ENCODE peak calls at places on chromosomes 4 and X, in ten cellular contexts. E is sigmoid colon, W is upper lobe of left lung, D is suprapubic skin, T is transverse colon, O is ovary, B is SK-N-SH, C is K562, U is GM12878, Z is stomach. P is an unnamed sample.
A peak's percentile ranks its signal among the peaks of the same experiment; 100 is the strongest.

GRCh38 chr4:44194365-44194764 is 254.2 kb downstream of the KCTD8 start:
- DNase-seq in T (no peak), B (no peak), C (no peak), Z (no peak), U (no peak), E (no peak), D (no peak), W (no peak), O (no peak), P (no peak)

GRCh38 chrX:6002056-6002455 is 226.6 kb downstream of the NLGN4X start:
- DNase-seq in Z (no peak), T (no peak), W (peak; percentile 39), E (no peak), C (no peak), B (no peak), U (no peak), O (peak; percentile 22), D (no peak), P (no peak)

GRCh38 chrX:129747533-129747932 is 8.8 kb downstream of the XPNPEP2 start:
- DNase-seq in T (no peak), B (no peak), E (peak; percentile 40), D (no peak), C (no peak), O (no peak), Z (no peak), U (no peak), W (no peak), P (no peak)

GRCh38 chrX:7927259-7928167 is at the start of gene PNPLA4:
- DNase-seq in D (peak; percentile 82), W (peak; percentile 85), B (peak; percentile 81), C (peak; percentile 85), E (peak; percentile 85), T (peak; percentile 93), Z (peak; percentile 93), O (peak; percentile 89), U (peak; percentile 86), P (peak; percentile 26)

GRCh38 chr4:16264798-16265197 is 38.5 kb upstream of the TAPT1 start:
- DNase-seq in C (no peak), Z (no peak), O (no peak), D (no peak), B (peak; percentile 49), U (peak; percentile 5), E (no peak), W (no peak), T (no peak), P (peak; percentile 27)

GRCh38 chr4:92047209-92047877 is 256.4 kb upstream of the GRID2 start:
- DNase-seq in U (no peak), C (no peak), T (no peak), W (no peak), O (no peak), D (no peak), B (peak; percentile 2), Z (no peak), E (no peak), P (no peak)

GRCh38 chrX:145620666-145621065 is 197.0 kb upstream of the SLITRK2 start:
- DNase-seq in O (no peak), C (no peak), D (no peak), E (no peak), Z (no peak), U (no peak), W (no peak), T (no peak), B (no peak), P (no peak)

GRCh38 chr4:186881521-186882220 is 158.0 kb upstream of the FAT1 start:
- DNase-seq in W (no peak), B (no peak), C (no peak), Z (no peak), D (no peak), T (no peak), U (no peak), E (no peak), O (no peak), P (no peak)

GRCh38 chrX:16834811-16835210 is 35.4 kb downstream of the RBBP7 start:
- DNase-seq in D (no peak), E (no peak), U (no peak), W (no peak), O (no peak), T (no peak), Z (no peak), B (no peak), C (no peak), P (no peak)

GRCh38 chrX:16836371-16836770 is 33.8 kb downstream of the RBBP7 start:
- DNase-seq in W (peak; percentile 26), Z (peak; percentile 49), O (no peak), U (no peak), E (no peak), C (no peak), T (peak; percentile 10), B (peak; percentile 47), D (no peak), P (no peak)

GRCh38 chrX:16839224-16839851 is 30.8 kb downstream of the RBBP7 start:
- DNase-seq in E (no peak), C (no peak), U (no peak), O (no peak), W (no peak), T (no peak), Z (no peak), B (no peak), D (no peak), P (no peak)

GRCh38 chrX:16839852-16840460 is 30.2 kb downstream of the RBBP7 start:
- DNase-seq in Z (no peak), E (no peak), T (no peak), B (no peak), O (no peak), D (no peak), C (no peak), U (no peak), W (no peak), P (no peak)

DNA sequence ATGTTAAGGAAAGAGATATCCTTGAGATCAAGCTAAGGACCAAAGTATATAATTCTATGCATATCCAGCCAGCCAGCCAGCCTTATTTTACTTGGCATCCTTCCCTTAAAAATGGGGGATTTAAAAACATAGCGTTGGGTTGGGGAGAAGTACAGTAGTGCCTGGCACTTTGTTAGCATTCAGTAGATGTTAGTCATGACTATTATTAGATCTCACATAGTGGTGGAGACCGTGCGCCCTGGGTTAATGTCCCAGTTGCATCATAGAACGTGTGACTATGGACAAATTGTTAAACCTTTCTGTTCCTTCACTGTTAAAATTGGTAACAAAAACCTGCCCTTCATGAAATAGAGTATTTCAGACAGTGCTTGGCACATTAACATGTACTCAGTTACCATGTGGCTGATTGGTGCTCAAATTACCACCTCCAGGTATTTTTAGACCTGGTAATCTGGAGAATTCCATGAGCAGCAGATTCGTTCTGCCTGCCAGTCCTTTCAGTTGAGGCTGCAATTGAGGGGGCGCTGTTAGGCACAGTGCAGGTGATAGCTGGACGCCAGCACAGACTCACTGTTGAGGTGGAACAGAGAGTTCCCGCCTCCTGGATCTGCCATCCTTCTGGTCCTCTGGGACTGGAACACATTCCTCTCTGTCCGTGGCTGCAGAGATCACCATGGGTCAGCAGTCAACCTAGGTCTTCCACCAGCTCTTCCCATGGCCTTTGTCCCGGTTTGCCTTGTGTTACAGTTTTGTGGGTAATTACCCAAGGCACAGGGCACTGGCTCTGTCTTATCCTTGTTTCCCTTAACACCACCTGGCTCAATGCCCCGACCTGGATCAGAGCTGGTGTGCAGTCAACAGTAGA is 31.7 kb downstream of the RBBP7 start:
- DNase-seq in E (no peak), B (no peak), U (no peak), W (no peak), C (no peak), D (no peak), Z (peak; percentile 41), T (peak; percentile 13), O (no peak), P (no peak)
- H3K36me3 ChIP-seq in E (no peaks in the 10 kb centered on the region), B (peaks cover 82% of the 10 kb centered on the region), U (peaks cover 11% of the 10 kb centered on the region), W (peaks cover 84% of the 10 kb centered on the region), C (peaks cover 96% of the 10 kb centered on the region), D (peaks cover 10% of the 10 kb centered on the region), Z (peaks cover 33% of the 10 kb centered on the region), T (no peaks in the 10 kb centered on the region), O (no peaks in the 10 kb centered on the region), P (no peaks in the 10 kb centered on the region)

GRCh38 chrX:48802813-48803261 is 970 bp downstream of the HDAC6 start:
- DNase-seq in W (no peak), U (no peak), Z (no peak), C (no peak), B (no peak), E (no peak), O (no peak), D (no peak), T (no peak), P (no peak)
- H3K4me3 ChIP-seq in W (no peak overlapping the region), U (peak overlapping the region; percentile 62), Z (peak overlapping the region; percentile 54), C (peak overlapping the region; percentile 69), B (peak overlapping the region; percentile 56), E (peak overlapping the region; percentile 50), O (peak overlapping the region; percentile 60), D (peak overlapping the region; percentile 57), T (peak overlapping the region; percentile 6), P (peak overlapping the region; percentile 49)

DNA sequence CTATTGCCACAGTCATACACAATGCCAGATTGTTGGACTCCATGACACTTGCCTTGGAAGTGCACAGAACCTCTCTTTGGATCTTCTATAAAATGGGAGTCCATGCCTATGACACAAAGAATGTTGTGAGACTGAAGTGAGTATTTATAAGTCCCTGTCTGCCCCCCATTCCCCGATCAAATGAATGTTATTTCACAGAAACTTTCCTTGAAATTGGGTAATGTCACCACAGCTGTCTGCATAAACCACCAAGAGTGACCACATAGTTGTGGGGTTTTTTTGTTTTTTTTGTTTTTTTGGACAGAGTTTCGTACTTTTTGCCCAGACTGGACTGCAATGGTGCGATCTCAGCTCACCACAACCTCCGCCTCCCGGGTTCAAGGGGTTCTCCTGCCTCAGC is 27.1 kb upstream of the REST start:
- DNase-seq in C (no peak), B (no peak), O (no peak), W (no peak), T (no peak), U (no peak), E (no peak), D (no peak), Z (no peak), P (no peak)
- TF ChIP-seq EP300 in C (no peak), B (no peak), O (no peak), W (no peak), T (no peak), U (no peak), E (no peak), D (no peak), Z (no peak), P (no peak)

GRCh38 chr4:47561331-47561730 is 76.3 kb downstream of the ATP10D start:
- DNase-seq in W (no peak), Z (no peak), C (no peak), E (no peak), U (no peak), D (no peak), T (no peak), B (no peak), O (no peak), P (no peak)
- H3K36me3 ChIP-seq in W (peaks cover 45% of the 10 kb centered on the region), Z (peaks cover 44% of the 10 kb centered on the region), C (no peaks in the 10 kb centered on the region), E (peaks cover 8% of the 10 kb centered on the region), U (peaks cover 4% of the 10 kb centered on the region), D (peaks cover 40% of the 10 kb centered on the region), T (no peaks in the 10 kb centered on the region), B (peaks cover 16% of the 10 kb centered on the region), O (no peaks in the 10 kb centered on the region), P (no peaks in the 10 kb centered on the region)